ENCODE peak calls at places on chromosomes 1 and 21, in eight cellular contexts. V is fibroblast of lung, W is fibroblast of mammary gland, N is endothelial cell, L is GM20000, I is SK-N-SH, E is choroid plexus epithelial cell, H is progenitor cell of endocrine pancreas. X is an unnamed sample.

GRCh38 chr1:193176113-193176512 is 10.3 kb downstream of the B3GALT2 start:
- DNase-seq in V (peak; percentile 32), W (no peak), N (no peak), L (no peak), I (no peak), E (peak; percentile 7), H (no peak), X (no peak)

GRCh38 chr1:229579101-229579651 is 20.7 kb upstream of the ABCB10 start:
- DNase-seq in V (peak; percentile 42), W (peak; percentile 35), N (peak; percentile 28), L (peak; percentile 59), I (peak; percentile 58), E (peak; percentile 67), H (no peak), X (peak; percentile 68)

GRCh38 chr1:16178596-16179497 is 23.0 kb upstream of the EPHA2 start:
- DNase-seq in V (no peak), W (no peak), N (no peak), L (no peak), I (no peak), E (no peak), H (no peak), X (no peak)

GRCh38 chr1:25204797-25205441 is 27.4 kb downstream of the SYF2 start:
- DNase-seq in V (peak; percentile 68), W (peak; percentile 70), N (no peak), L (peak; percentile 65), I (peak; percentile 72), E (peak; percentile 75), H (no peak), X (peak; percentile 70)

GRCh38 chr1:216528816-216529215 is 105.6 kb upstream of the USH2A start:
- DNase-seq in V (no peak), W (no peak), N (no peak), L (peak; percentile 8), I (no peak), E (no peak), H (no peak), X (peak; percentile 21)

GRCh38 chr1:223700942-223701637 is 11.2 kb upstream of the CAPN2 start:
- DNase-seq in V (peak; percentile 98), W (peak; percentile 96), N (no peak), L (no peak), I (no peak), E (peak; percentile 97), H (no peak), X (peak; percentile 96)

GRCh38 chr1:178057863-178058576 is 35.9 kb upstream of the RASAL2 start:
- DNase-seq in V (peak; percentile 9), W (peak; percentile 91), N (peak; percentile 48), L (no peak), I (no peak), E (peak; percentile 96), H (no peak), X (peak; percentile 93)

GRCh38 chr1:180953791-180954721 is 41.4 kb downstream of the KIAA1614 start:
- DNase-seq in V (peak; percentile 60), W (peak; percentile 60), N (no peak), L (peak; percentile 85), I (peak; percentile 39), E (peak; percentile 52), H (no peak), X (peak; percentile 58)

GRCh38 chr1:102628008-102628736 is 480.1 kb downstream of the COL11A1 start:
- DNase-seq in V (no peak), W (no peak), N (no peak), L (no peak), I (peak; percentile 22), E (peak; percentile 16), H (no peak), X (no peak)

GRCh38 chr21:29133796-29134195 is 3.4 kb downstream of the MAP3K7CL start:
- DNase-seq in V (peak; percentile 47), W (no peak), N (no peak), L (no peak), I (no peak), E (peak; percentile 72), H (no peak), X (no peak)

GRCh38 chr21:16870116-16870515 is 642.7 kb upstream of the CXADR start:
- DNase-seq in V (peak; percentile 68), W (peak; percentile 72), N (no peak), L (no peak), I (no peak), E (peak; percentile 68), H (no peak), X (peak; percentile 61)

GRCh38 chr1:18989956-18990355 is 33.5 kb upstream of the IFFO2 start:
- DNase-seq in V (no peak), W (no peak), N (no peak), L (no peak), I (no peak), E (no peak), H (no peak), X (no peak)

GRCh38 chr1:225845633-225846259 is 35.8 kb downstream of the EPHX1 start:
- DNase-seq in V (peak; percentile 88), W (peak; percentile 83), N (peak; percentile 77), L (no peak), I (peak; percentile 85), E (peak; percentile 90), H (peak; percentile 56), X (peak; percentile 87)

GRCh38 chr1:221933814-221934213 is 191.9 kb upstream of the DUSP10 start:
- DNase-seq in V (no peak), W (no peak), N (no peak), L (no peak), I (no peak), E (no peak), H (no peak), X (no peak)

GRCh38 chr1:89957063-89957462 is 37.8 kb upstream of the ZNF326 start:
- DNase-seq in V (no peak), W (no peak), N (no peak), L (no peak), I (no peak), E (no peak), H (no peak), X (no peak)

GRCh38 chr1:116763116-116763786 is 9.0 kb downstream of the CD2 start:
- DNase-seq in V (peak; percentile 7), W (peak; percentile 29), N (no peak), L (no peak), I (no peak), E (peak; percentile 72), H (no peak), X (peak; percentile 39)

GRCh38 chr1:219385786-219386427 is 212.2 kb downstream of the LYPLAL1 start:
- DNase-seq in V (peak; percentile 73), W (peak; percentile 66), N (peak; percentile 40), L (peak; percentile 59), I (peak; percentile 23), E (peak; percentile 86), H (peak; percentile 11), X (peak; percentile 78)

GRCh38 chr1:81801032-81801833 is 499 bp downstream of the ADGRL2 start:
- DNase-seq in V (peak; percentile 97), W (peak; percentile 93), N (peak; percentile 61), L (peak; percentile 48), I (peak; percentile 83), E (peak; percentile 95), H (peak; percentile 53), X (peak; percentile 95)

GRCh38 chr1:8202182-8202905 is 115.6 kb upstream of the SLC45A1 start:
- DNase-seq in V (peak; percentile 92), W (peak; percentile 92), N (no peak), L (no peak), I (no peak), E (peak; percentile 90), H (no peak), X (peak; percentile 94)

GRCh38 chr1:37851782-37852210 is 7.6 kb downstream of the MTF1 start:
- DNase-seq in V (peak; percentile 21), W (peak; percentile 55), N (no peak), L (no peak), I (no peak), E (peak; percentile 38), H (no peak), X (peak; percentile 24)

GRCh38 chr1:151916959-151917358 is 7.6 kb upstream of the THEM4 start:
- DNase-seq in V (no peak), W (no peak), N (no peak), L (no peak), I (no peak), E (no peak), H (no peak), X (no peak)
- TF ChIP-seq CTCF in V (no peak), W (no peak), N (no peak), L (no peak), I (no peak), E (no peak), H (no peak), X (no peak)

GRCh38 chr21:43311303-43311817 is 115.6 kb downstream of the SIK1 start:
- DNase-seq in V (no peak), W (no peak), N (no peak), L (no peak), I (no peak), E (no peak), H (no peak), X (no peak)

GRCh38 chr21:43312011-43312410 is 114.9 kb downstream of the SIK1 start:
- DNase-seq in V (no peak), W (no peak), N (no peak), L (no peak), I (no peak), E (no peak), H (no peak), X (no peak)

GRCh38 chr21:43313939-43314405 is 113.0 kb downstream of the SIK1 start:
- DNase-seq in V (no peak), W (no peak), N (no peak), L (peak; percentile 48), I (no peak), E (no peak), H (no peak), X (no peak)

GRCh38 chr21:43313221-43313938 is 113.6 kb downstream of the SIK1 start:
- DNase-seq in V (no peak), W (no peak), N (no peak), L (no peak), I (no peak), E (no peak), H (no peak), X (no peak)

GRCh38 chr21:43312751-43313169 is 114.2 kb downstream of the SIK1 start:
- DNase-seq in V (no peak), W (no peak), N (no peak), L (peak; percentile 59), I (no peak), E (no peak), H (no peak), X (no peak)
- TF ChIP-seq CTCF in V (no peak), W (no peak), N (no peak), L (no peak), I (no peak), E (no peak), H (no peak), X (no peak)

GRCh38 chr1:92040971-92041370 is 11.2 kb downstream of the EPHX4 start:
- DNase-seq in V (no peak), W (no peak), N (no peak), L (no peak), I (no peak), E (no peak), H (no peak), X (no peak)
- TF ChIP-seq CTCF in V (no peak), W (no peak), N (no peak), L (no peak), I (no peak), E (peak; percentile 12), H (no peak), X (no peak)

DNA sequence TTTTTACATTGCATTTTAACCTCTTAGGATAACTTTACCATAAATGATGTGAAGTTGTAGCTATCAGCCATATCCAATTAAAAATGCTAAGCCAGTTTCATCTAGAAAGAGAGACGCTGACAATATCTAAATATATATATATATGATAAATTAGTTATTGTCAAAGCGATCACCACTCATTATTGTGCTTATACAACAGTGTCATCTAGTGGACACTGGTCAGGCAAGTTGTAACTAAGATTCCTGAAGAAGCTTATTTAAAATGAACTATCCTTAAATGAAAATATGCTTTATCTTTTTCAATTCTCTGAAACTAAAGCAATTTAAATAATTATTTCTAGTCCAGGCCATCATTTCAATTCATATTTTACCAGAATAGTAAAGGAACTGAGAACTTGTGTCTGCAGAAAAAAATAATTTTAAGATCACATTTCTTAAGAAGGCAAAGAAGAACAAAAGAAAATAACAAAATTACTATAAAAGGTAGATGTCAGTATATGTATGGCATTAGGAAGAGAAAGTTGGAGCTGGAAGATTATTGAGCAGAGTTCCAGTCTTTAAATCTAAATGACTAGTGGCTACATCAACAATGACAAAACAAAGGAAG is 193.3 kb upstream of the SNX7 start:
- DNase-seq in V (peak; percentile 83), W (peak; percentile 78), N (peak; percentile 11), L (peak; percentile 3), I (peak; percentile 9), E (peak; percentile 89), H (no peak), X (peak; percentile 88)
- TF ChIP-seq CTCF in V (peak; percentile 88), W (peak; percentile 95), N (peak; percentile 55), L (peak; percentile 21), I (peak; percentile 92), E (peak; percentile 73), H (peak; percentile 91), X (peak; percentile 90)

X was measured in fibroblast of pulmonary artery.